ENCODE peak calls at places on chromosomes 12 and 14, in ten cellular contexts. One of them, this sample, is unnamed.

GRCh38 chr12:30694971-30695326 is 720 bp downstream of the IPO8 start:
- DNase-seq in CD4-positive, alpha-beta T cell: no peak
- DNase-seq in left cardiac atrium: peak
- DNase-seq in amniotic stem cell: no peak
- DNase-seq in endothelial cell: peak
- DNase-seq in A172: peak
- DNase-seq in activated T-cell treated with anti-CD3 and anti-CD28 coated beads, Interleukin-2, amount 50 U/mL, for 72 hours: peak
- DNase-seq in T47D: peak
- DNase-seq in psoas muscle: peak
- DNase-seq in cardiac fibroblast: peak
- DNase-seq in this sample: no peak

GRCh38 chr12:5034605-5035004 is 9.1 kb upstream of the KCNA5 start:
- DNase-seq in activated T-cell treated with anti-CD3 and anti-CD28 coated beads, Interleukin-2, amount 50 U/mL, for 72 hours: peak
- DNase-seq in amniotic stem cell: no peak
- DNase-seq in left cardiac atrium: no peak
- DNase-seq in endothelial cell: no peak
- DNase-seq in cardiac fibroblast: no peak
- DNase-seq in A172: no peak
- DNase-seq in T47D: no peak
- DNase-seq in psoas muscle: no peak
- DNase-seq in CD4-positive, alpha-beta T cell: no peak
- DNase-seq in this sample: no peak

GRCh38 chr14:91242635-91243034 is 1.9 kb downstream of the GPR68 start:
- DNase-seq in amniotic stem cell: no peak
- DNase-seq in psoas muscle: no peak
- DNase-seq in A172: no peak
- DNase-seq in activated T-cell treated with anti-CD3 and anti-CD28 coated beads, Interleukin-2, amount 50 U/mL, for 72 hours: no peak
- DNase-seq in T47D: no peak
- DNase-seq in left cardiac atrium: no peak
- DNase-seq in CD4-positive, alpha-beta T cell: no peak
- DNase-seq in endothelial cell: no peak
- DNase-seq in cardiac fibroblast: no peak
- DNase-seq in this sample: no peak

GRCh38 chr14:51445001-51445390 is 204.9 kb downstream of the TMX1 start:
- DNase-seq in endothelial cell: no peak
- DNase-seq in left cardiac atrium: no peak
- DNase-seq in activated T-cell treated with anti-CD3 and anti-CD28 coated beads, Interleukin-2, amount 50 U/mL, for 72 hours: no peak
- DNase-seq in cardiac fibroblast: peak
- DNase-seq in A172: no peak
- DNase-seq in amniotic stem cell: no peak
- DNase-seq in psoas muscle: no peak
- DNase-seq in T47D: no peak
- DNase-seq in CD4-positive, alpha-beta T cell: no peak
- DNase-seq in this sample: no peak

GRCh38 chr12:107336705-107337104 is 243.4 kb upstream of the CRY1 start:
- DNase-seq in A172: no peak
- DNase-seq in endothelial cell: no peak
- DNase-seq in CD4-positive, alpha-beta T cell: no peak
- DNase-seq in T47D: no peak
- DNase-seq in cardiac fibroblast: no peak
- DNase-seq in activated T-cell treated with anti-CD3 and anti-CD28 coated beads, Interleukin-2, amount 50 U/mL, for 72 hours: no peak
- DNase-seq in left cardiac atrium: no peak
- DNase-seq in psoas muscle: no peak
- DNase-seq in amniotic stem cell: no peak
- DNase-seq in this sample: no peak

GRCh38 chr12:39127401-39127800 is 222.0 kb upstream of the CPNE8 start:
- DNase-seq in T47D: no peak
- DNase-seq in A172: peak
- DNase-seq in left cardiac atrium: no peak
- DNase-seq in activated T-cell treated with anti-CD3 and anti-CD28 coated beads, Interleukin-2, amount 50 U/mL, for 72 hours: no peak
- DNase-seq in amniotic stem cell: no peak
- DNase-seq in cardiac fibroblast: peak
- DNase-seq in endothelial cell: no peak
- DNase-seq in psoas muscle: no peak
- DNase-seq in CD4-positive, alpha-beta T cell: no peak
- DNase-seq in this sample: no peak

GRCh38 chr12:40999212-40999611 is 188.9 kb upstream of the PDZRN4 start:
- DNase-seq in left cardiac atrium: no peak
- DNase-seq in CD4-positive, alpha-beta T cell: no peak
- DNase-seq in A172: no peak
- DNase-seq in T47D: no peak
- DNase-seq in endothelial cell: no peak
- DNase-seq in psoas muscle: no peak
- DNase-seq in cardiac fibroblast: no peak
- DNase-seq in activated T-cell treated with anti-CD3 and anti-CD28 coated beads, Interleukin-2, amount 50 U/mL, for 72 hours: no peak
- DNase-seq in amniotic stem cell: no peak
- DNase-seq in this sample: no peak

GRCh38 chr12:95998611-95999300 is 2.6 kb upstream of the HAL start:
- DNase-seq in activated T-cell treated with anti-CD3 and anti-CD28 coated beads, Interleukin-2, amount 50 U/mL, for 72 hours: peak
- DNase-seq in A172: peak
- DNase-seq in left cardiac atrium: no peak
- DNase-seq in endothelial cell: peak
- DNase-seq in amniotic stem cell: peak
- DNase-seq in CD4-positive, alpha-beta T cell: no peak
- DNase-seq in cardiac fibroblast: peak
- DNase-seq in psoas muscle: no peak
- DNase-seq in T47D: peak
- DNase-seq in this sample: no peak

GRCh38 chr14:76727403-76727802 is 33.9 kb upstream of the VASH1 start:
- DNase-seq in T47D: no peak
- DNase-seq in cardiac fibroblast: no peak
- DNase-seq in left cardiac atrium: no peak
- DNase-seq in activated T-cell treated with anti-CD3 and anti-CD28 coated beads, Interleukin-2, amount 50 U/mL, for 72 hours: no peak
- DNase-seq in psoas muscle: no peak
- DNase-seq in CD4-positive, alpha-beta T cell: no peak
- DNase-seq in amniotic stem cell: no peak
- DNase-seq in endothelial cell: no peak
- DNase-seq in A172: no peak
- DNase-seq in this sample: no peak

GRCh38 chr12:39692258-39692853 is 72.8 kb upstream of the ABCD2 start:
- DNase-seq in activated T-cell treated with anti-CD3 and anti-CD28 coated beads, Interleukin-2, amount 50 U/mL, for 72 hours: no peak
- DNase-seq in psoas muscle: no peak
- DNase-seq in endothelial cell: no peak
- DNase-seq in amniotic stem cell: no peak
- DNase-seq in cardiac fibroblast: peak
- DNase-seq in A172: peak
- DNase-seq in CD4-positive, alpha-beta T cell: no peak
- DNase-seq in left cardiac atrium: no peak
- DNase-seq in T47D: no peak
- DNase-seq in this sample: no peak

GRCh38 chr12:9699898-9700605 is 30.5 kb downstream of the CLEC2D start:
- DNase-seq in endothelial cell: no peak
- DNase-seq in psoas muscle: no peak
- DNase-seq in activated T-cell treated with anti-CD3 and anti-CD28 coated beads, Interleukin-2, amount 50 U/mL, for 72 hours: no peak
- DNase-seq in A172: no peak
- DNase-seq in amniotic stem cell: no peak
- DNase-seq in CD4-positive, alpha-beta T cell: no peak
- DNase-seq in left cardiac atrium: no peak
- DNase-seq in cardiac fibroblast: peak
- DNase-seq in T47D: no peak
- DNase-seq in this sample: no peak

GRCh38 chr12:68222336-68222735 is 3.3 kb downstream of the IL26 start:
- DNase-seq in cardiac fibroblast: peak
- DNase-seq in CD4-positive, alpha-beta T cell: no peak
- DNase-seq in T47D: no peak
- DNase-seq in endothelial cell: peak
- DNase-seq in left cardiac atrium: no peak
- DNase-seq in amniotic stem cell: no peak
- DNase-seq in A172: no peak
- DNase-seq in activated T-cell treated with anti-CD3 and anti-CD28 coated beads, Interleukin-2, amount 50 U/mL, for 72 hours: no peak
- DNase-seq in psoas muscle: no peak
- DNase-seq in this sample: no peak

GRCh38 chr14:49863483-49864262 is 11.1 kb upstream of the NEMF start:
- DNase-seq in CD4-positive, alpha-beta T cell: no peak
- DNase-seq in T47D: no peak
- DNase-seq in A172: no peak
- DNase-seq in cardiac fibroblast: no peak
- DNase-seq in left cardiac atrium: no peak
- DNase-seq in activated T-cell treated with anti-CD3 and anti-CD28 coated beads, Interleukin-2, amount 50 U/mL, for 72 hours: peak
- DNase-seq in psoas muscle: no peak
- DNase-seq in amniotic stem cell: no peak
- DNase-seq in endothelial cell: no peak
- DNase-seq in this sample: no peak

GRCh38 chr12:124053855-124054254 is 80.8 kb downstream of the ZNF664 start:
- DNase-seq in cardiac fibroblast: peak
- DNase-seq in amniotic stem cell: peak
- DNase-seq in psoas muscle: peak
- DNase-seq in left cardiac atrium: peak
- DNase-seq in A172: no peak
- DNase-seq in activated T-cell treated with anti-CD3 and anti-CD28 coated beads, Interleukin-2, amount 50 U/mL, for 72 hours: no peak
- DNase-seq in endothelial cell: peak
- DNase-seq in T47D: peak
- DNase-seq in CD4-positive, alpha-beta T cell: no peak
- DNase-seq in this sample: no peak

GRCh38 chr14:24243336-24243836 is 963 bp upstream of the TINF2 start:
- DNase-seq in CD4-positive, alpha-beta T cell: no peak
- DNase-seq in amniotic stem cell: no peak
- DNase-seq in psoas muscle: no peak
- DNase-seq in activated T-cell treated with anti-CD3 and anti-CD28 coated beads, Interleukin-2, amount 50 U/mL, for 72 hours: no peak
- DNase-seq in T47D: no peak
- DNase-seq in cardiac fibroblast: no peak
- DNase-seq in left cardiac atrium: no peak
- DNase-seq in A172: peak
- DNase-seq in endothelial cell: no peak
- DNase-seq in this sample: no peak

GRCh38 chr12:3251067-3251466 is 173.9 kb downstream of the TSPAN9 start:
- DNase-seq in endothelial cell: no peak
- DNase-seq in CD4-positive, alpha-beta T cell: no peak
- DNase-seq in activated T-cell treated with anti-CD3 and anti-CD28 coated beads, Interleukin-2, amount 50 U/mL, for 72 hours: no peak
- DNase-seq in left cardiac atrium: no peak
- DNase-seq in psoas muscle: peak
- DNase-seq in T47D: no peak
- DNase-seq in cardiac fibroblast: no peak
- DNase-seq in amniotic stem cell: no peak
- DNase-seq in A172: no peak
- DNase-seq in this sample: no peak

GRCh38 chr12:41368006-41368405 is 179.9 kb downstream of the PDZRN4 start:
- DNase-seq in activated T-cell treated with anti-CD3 and anti-CD28 coated beads, Interleukin-2, amount 50 U/mL, for 72 hours: no peak
- DNase-seq in T47D: no peak
- DNase-seq in psoas muscle: no peak
- DNase-seq in cardiac fibroblast: no peak
- DNase-seq in A172: no peak
- DNase-seq in left cardiac atrium: no peak
- DNase-seq in amniotic stem cell: no peak
- DNase-seq in endothelial cell: no peak
- DNase-seq in CD4-positive, alpha-beta T cell: no peak
- DNase-seq in this sample: no peak

GRCh38 chr12:113221181-113221996 is at the start of gene TPCN1:
- DNase-seq in cardiac fibroblast: peak
- DNase-seq in amniotic stem cell: peak
- DNase-seq in psoas muscle: peak
- DNase-seq in left cardiac atrium: peak
- DNase-seq in activated T-cell treated with anti-CD3 and anti-CD28 coated beads, Interleukin-2, amount 50 U/mL, for 72 hours: peak
- DNase-seq in A172: peak
- DNase-seq in CD4-positive, alpha-beta T cell: peak
- DNase-seq in T47D: peak
- DNase-seq in endothelial cell: peak
- DNase-seq in this sample: peak

This sample was measured in T-helper 22 cell.